ENCODE peak calls at places on chromosome 6, in eight cellular contexts. V is dorsolateral prefrontal cortex, R is endothelial cell of umbilical vein, S is colonic mucosa, N is testis, T is WERI-Rb-1, J is ascending aorta, P is HCT116. W is an unnamed sample.

GRCh38 chr6:70673601-70674000 is 5.9 kb downstream of the SMAP1 start:
- DNase-seq in V (no peak), R (peak; percentile 25), S (no peak), N (no peak), T (no peak), J (no peak), P (no peak), W (no peak)

GRCh38 chr6:11919771-11920440 is 92.2 kb upstream of the HIVEP1 start:
- DNase-seq in V (no peak), R (no peak), S (no peak), N (no peak), T (no peak), J (no peak), P (no peak), W (no peak)

GRCh38 chr6:37369321-37370196 is 15.8 kb downstream of the RNF8 start:
- DNase-seq in V (no peak), R (peak; percentile 70), S (no peak), N (no peak), T (no peak), J (no peak), P (no peak), W (no peak)

GRCh38 chr6:31729515-31729978 is 448 bp upstream of the DDAH2 start:
- DNase-seq in V (peak; percentile 86), R (peak; percentile 90), S (peak; percentile 97), N (peak; percentile 93), T (peak; percentile 98), J (peak; percentile 83), P (peak; percentile 70), W (peak; percentile 81)

GRCh38 chr6:45707188-45707587 is 308.5 kb downstream of the CLIC5 start:
- DNase-seq in V (no peak), R (no peak), S (no peak), N (no peak), T (no peak), J (no peak), P (no peak), W (no peak)

GRCh38 chr6:90835584-90836212 is 248.8 kb upstream of the MAP3K7 start:
- DNase-seq in V (no peak), R (no peak), S (peak; percentile 23), N (no peak), T (no peak), J (no peak), P (no peak), W (no peak)

GRCh38 chr6:134984821-134985220 is 34.9 kb upstream of the ALDH8A1 start:
- DNase-seq in V (no peak), R (peak; percentile 72), S (no peak), N (no peak), T (no peak), J (no peak), P (no peak), W (no peak)

GRCh38 chr6:11938285-11938890 is 73.7 kb upstream of the HIVEP1 start:
- DNase-seq in V (no peak), R (peak; percentile 92), S (peak; percentile 43), N (peak; percentile 43), T (no peak), J (no peak), P (no peak), W (no peak)

GRCh38 chr6:167913699-167914098 is 83.8 kb upstream of the KIF25 start:
- DNase-seq in V (no peak), R (no peak), S (no peak), N (no peak), T (no peak), J (no peak), P (no peak), W (no peak)

GRCh38 chr6:15256538-15257222 is 10.8 kb downstream of the JARID2 start:
- DNase-seq in V (no peak), R (no peak), S (no peak), N (no peak), T (no peak), J (no peak), P (no peak), W (no peak)

GRCh38 chr6:53718597-53719460 is 53.3 kb upstream of the KLHL31 start:
- DNase-seq in V (no peak), R (peak; percentile 74), S (peak; percentile 60), N (peak; percentile 76), T (peak; percentile 72), J (no peak), P (peak; percentile 65), W (no peak)

GRCh38 chr6:100622907-100623692 is 158.4 kb upstream of the SIM1 start:
- DNase-seq in V (no peak), R (no peak), S (no peak), N (no peak), T (no peak), J (no peak), P (no peak), W (no peak)

DNA sequence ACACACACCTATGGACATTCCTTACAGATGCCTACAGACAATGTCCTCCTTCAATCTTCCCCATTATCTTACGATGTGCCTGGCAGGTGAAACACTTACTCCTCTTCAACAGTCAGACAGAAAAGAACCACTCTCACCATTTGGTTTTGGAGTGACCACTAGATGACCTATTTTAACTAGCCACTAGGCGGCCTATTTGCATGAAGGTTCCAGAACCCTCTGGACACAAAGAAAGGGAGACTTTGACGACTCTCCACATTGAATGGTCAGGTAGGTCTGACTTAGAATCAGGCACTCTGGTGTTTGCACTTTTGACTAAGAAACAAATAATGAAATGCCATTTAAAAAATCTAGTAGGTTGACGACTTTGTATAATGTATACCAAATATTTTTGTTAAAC is 42.0 kb downstream of the PNLDC1 start:
- DNase-seq in V (no peak), R (no peak), S (no peak), N (no peak), T (no peak), J (no peak), P (peak; percentile 24), W (no peak)
- TF ChIP-seq CTCF in V (no peak), R (peak; percentile 25), S (no peak), N (no peak), T (peak; percentile 18), J (no peak), P (peak; percentile 56), W (no peak)

GRCh38 chr6:36098253-36098919 is 31.9 kb upstream of the MAPK13 start:
- DNase-seq in V (no peak), R (no peak), S (no peak), N (no peak), T (no peak), J (no peak), P (no peak), W (no peak)

GRCh38 chr6:36094238-36094637 is 36.1 kb upstream of the MAPK13 start:
- DNase-seq in V (no peak), R (no peak), S (no peak), N (no peak), T (no peak), J (no peak), P (no peak), W (no peak)

GRCh38 chr6:36094786-36095496 is 35.4 kb upstream of the MAPK13 start:
- DNase-seq in V (peak; percentile 80), R (peak; percentile 83), S (peak; percentile 91), N (peak; percentile 91), T (peak; percentile 85), J (peak; percentile 29), P (peak; percentile 47), W (peak; percentile 80)

GRCh38 chr6:36098920-36099647 is 31.2 kb upstream of the MAPK13 start:
- DNase-seq in V (no peak), R (peak; percentile 54), S (no peak), N (peak; percentile 41), T (peak; percentile 78), J (no peak), P (no peak), W (no peak)

DNA sequence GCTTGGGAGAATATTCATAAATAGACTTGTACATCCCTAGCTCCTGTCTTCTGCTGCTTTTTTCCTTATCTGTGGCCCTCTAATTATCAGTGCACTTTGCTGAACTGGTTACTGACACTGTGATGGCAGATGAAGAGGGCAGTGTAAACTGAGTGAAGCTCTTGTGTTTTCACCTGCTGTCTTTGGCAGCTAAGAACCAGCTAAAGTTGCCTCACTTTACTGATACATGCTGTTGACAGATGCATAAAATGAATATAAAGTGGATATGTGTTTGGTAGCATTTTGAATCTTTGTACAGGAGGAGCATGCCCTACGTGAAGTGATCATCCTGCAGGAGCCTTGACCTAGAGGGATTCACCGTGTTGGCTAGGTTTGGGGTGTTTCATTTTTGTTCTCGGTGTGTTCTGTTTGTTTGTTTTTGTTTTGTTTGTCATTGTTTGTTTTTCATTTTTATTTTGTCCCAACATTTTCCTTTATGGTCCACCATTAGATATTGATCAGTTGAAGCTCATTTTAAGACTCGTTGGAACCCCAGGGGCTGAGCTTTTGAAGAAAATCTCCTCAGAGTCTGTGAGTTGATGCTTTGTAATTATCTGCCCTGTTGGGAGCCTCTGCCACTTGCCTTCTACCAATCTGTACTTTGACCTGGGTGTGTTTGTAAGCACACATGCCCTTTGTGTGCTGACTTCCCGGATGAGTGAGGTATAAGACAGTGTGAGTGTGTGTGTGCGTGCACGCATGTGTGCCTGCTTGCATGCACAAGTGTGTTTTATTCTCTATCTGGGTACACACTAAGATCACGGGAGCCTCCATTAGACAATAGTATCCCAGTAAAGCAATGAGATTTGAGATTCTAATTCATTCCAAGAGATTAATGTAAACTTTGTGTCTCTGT is 34.6 kb upstream of the MAPK13 start:
- DNase-seq in V (no peak), R (no peak), S (peak; percentile 83), N (no peak), T (no peak), J (no peak), P (no peak), W (no peak)
- TF ChIP-seq CTCF in V (no peak), R (no peak), S (no peak), N (no peak), T (no peak), J (no peak), P (peak; percentile 9), W (peak; percentile 53)

DNA sequence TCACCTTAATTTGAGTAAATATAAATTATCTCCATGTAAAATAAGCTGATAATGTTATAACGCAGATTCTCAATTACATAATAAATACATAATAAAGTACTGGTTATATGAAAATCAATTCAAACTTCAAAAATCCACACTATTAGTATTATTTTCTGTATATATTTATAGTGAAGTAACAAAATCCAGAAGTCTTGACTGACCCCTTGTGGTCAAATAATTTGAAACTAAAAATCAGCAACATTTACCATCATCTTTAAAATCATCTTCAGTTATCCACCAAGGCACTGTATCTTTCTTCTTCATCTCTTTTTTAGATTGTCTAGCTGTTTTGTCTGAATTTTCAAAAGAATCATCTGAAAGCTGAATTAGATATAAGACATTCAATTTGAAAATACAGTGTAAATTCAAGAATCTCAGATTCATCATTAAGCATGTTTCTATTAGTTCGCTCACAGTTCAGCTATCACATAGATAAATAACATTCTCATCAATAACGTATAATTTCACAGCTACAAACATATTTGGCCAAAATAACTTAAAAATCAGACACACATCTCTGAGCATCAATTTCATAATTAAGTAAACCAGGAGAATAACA is 6.5 kb downstream of the CEP162 start:
- DNase-seq in V (no peak), R (peak; percentile 55), S (no peak), N (no peak), T (no peak), J (no peak), P (peak; percentile 10), W (no peak)
- TF ChIP-seq CTCF in V (peak; percentile 64), R (no peak), S (peak; percentile 37), N (peak; percentile 32), T (no peak), J (peak; percentile 51), P (peak; percentile 59), W (peak; percentile 46)

GRCh38 chr6:142408409-142408808 is 106.6 kb downstream of the ADGRG6 start:
- DNase-seq in V (no peak), R (peak; percentile 50), S (no peak), N (no peak), T (no peak), J (no peak), P (no peak), W (no peak)
- TF ChIP-seq CTCF in V (no peak), R (peak; percentile 14), S (no peak), N (no peak), T (no peak), J (no peak), P (peak; percentile 34), W (no peak)

W was measured in natural killer cell.